ENCODE peak calls at places on chromosome 11, in five cellular contexts. One of them, this sample, is unnamed.

GRCh38 chr11:86431258-86431657 is 56.6 kb downstream of the CCDC81 start:
- DNase-seq in left cardiac atrium: no peak
- DNase-seq in AG09319: no peak
- DNase-seq in HCT116: no peak
- DNase-seq in ELF-1: no peak
- DNase-seq in this sample: no peak

GRCh38 chr11:91326280-91326679 is 898.3 kb upstream of the FAT3 start:
- DNase-seq in left cardiac atrium: no peak
- DNase-seq in AG09319: no peak
- DNase-seq in HCT116: no peak
- DNase-seq in ELF-1: no peak
- DNase-seq in this sample: no peak

GRCh38 chr11:128796275-128796674 is 70.8 kb downstream of the KCNJ1 start:
- DNase-seq in HCT116: no peak
- DNase-seq in left cardiac atrium: no peak
- DNase-seq in ELF-1: no peak
- DNase-seq in AG09319: no peak
- DNase-seq in this sample: no peak

GRCh38 chr11:123231263-123231662 is 36.2 kb upstream of the CLMP start:
- DNase-seq in AG09319: no peak
- DNase-seq in ELF-1: peak
- DNase-seq in HCT116: no peak
- DNase-seq in left cardiac atrium: no peak
- DNase-seq in this sample: no peak

GRCh38 chr11:74316772-74317505 is 5.5 kb upstream of the P4HA3 start:
- DNase-seq in ELF-1: no peak
- DNase-seq in left cardiac atrium: no peak
- DNase-seq in AG09319: no peak
- DNase-seq in HCT116: no peak
- DNase-seq in this sample: no peak

GRCh38 chr11:43427971-43428370 is 69.3 kb downstream of the TTC17 start:
- DNase-seq in AG09319: no peak
- DNase-seq in HCT116: no peak
- DNase-seq in left cardiac atrium: no peak
- DNase-seq in ELF-1: no peak
- DNase-seq in this sample: no peak

GRCh38 chr11:73087730-73088129 is 54.4 kb downstream of the FCHSD2 start:
- DNase-seq in left cardiac atrium: no peak
- DNase-seq in AG09319: no peak
- DNase-seq in ELF-1: no peak
- DNase-seq in HCT116: no peak
- DNase-seq in this sample: no peak

GRCh38 chr11:65445101-65445603 is 22.6 kb downstream of the NEAT1 start:
- DNase-seq in HCT116: no peak
- DNase-seq in AG09319: no peak
- DNase-seq in ELF-1: no peak
- DNase-seq in left cardiac atrium: no peak
- DNase-seq in this sample: no peak

GRCh38 chr11:27933992-27934829 is 173.7 kb downstream of the KIF18A start:
- DNase-seq in AG09319: no peak
- DNase-seq in left cardiac atrium: no peak
- DNase-seq in HCT116: peak
- DNase-seq in ELF-1: peak
- DNase-seq in this sample: peak

GRCh38 chr11:83736689-83737088 is 450.5 kb upstream of the CCDC90B start:
- DNase-seq in ELF-1: no peak
- DNase-seq in AG09319: no peak
- DNase-seq in HCT116: no peak
- DNase-seq in left cardiac atrium: no peak
- DNase-seq in this sample: no peak